ENCODE peak calls at places on chromosomes 7 and 10, in eight cellular contexts. One of them, this sample, is unnamed.

GRCh38 chr7:80410081-80410480 is 101.8 kb downstream of the GNAT3 start:
- DNase-seq in tibial nerve: no peak
- DNase-seq in fibroblast of lung: no peak
- DNase-seq in right lobe of liver: no peak
- DNase-seq in HCT116: no peak
- DNase-seq in colonic mucosa: no peak
- DNase-seq in adrenal gland: no peak
- DNase-seq in IMR-90: peak; percentile 71
- DNase-seq in this sample: no peak

GRCh38 chr7:37310322-37311080 is 138.2 kb downstream of the ELMO1 start:
- DNase-seq in right lobe of liver: no peak
- DNase-seq in HCT116: no peak
- DNase-seq in IMR-90: no peak
- DNase-seq in adrenal gland: no peak
- DNase-seq in tibial nerve: no peak
- DNase-seq in colonic mucosa: no peak
- DNase-seq in fibroblast of lung: no peak
- DNase-seq in this sample: no peak

GRCh38 chr7:29247232-29247961 is 52.8 kb downstream of the CHN2 start:
- DNase-seq in fibroblast of lung: no peak
- DNase-seq in tibial nerve: no peak
- DNase-seq in right lobe of liver: no peak
- DNase-seq in IMR-90: no peak
- DNase-seq in HCT116: no peak
- DNase-seq in colonic mucosa: no peak
- DNase-seq in adrenal gland: peak; percentile 60
- DNase-seq in this sample: no peak

GRCh38 chr10:60282771-60283353 is 106.8 kb downstream of the ANK3 start:
- DNase-seq in colonic mucosa: no peak
- DNase-seq in adrenal gland: peak; percentile 21
- DNase-seq in right lobe of liver: no peak
- DNase-seq in HCT116: no peak
- DNase-seq in tibial nerve: no peak
- DNase-seq in fibroblast of lung: peak; percentile 25
- DNase-seq in IMR-90: peak; percentile 56
- DNase-seq in this sample: peak; percentile 27

GRCh38 chr10:71431216-71431944 is 34.7 kb downstream of the CDH23 start:
- DNase-seq in right lobe of liver: no peak
- DNase-seq in IMR-90: no peak
- DNase-seq in fibroblast of lung: no peak
- DNase-seq in tibial nerve: no peak
- DNase-seq in HCT116: no peak
- DNase-seq in adrenal gland: no peak
- DNase-seq in colonic mucosa: no peak
- DNase-seq in this sample: no peak

GRCh38 chr7:25286756-25287155 is 58.5 kb upstream of the NPVF start:
- DNase-seq in fibroblast of lung: no peak
- DNase-seq in HCT116: no peak
- DNase-seq in right lobe of liver: no peak
- DNase-seq in colonic mucosa: no peak
- DNase-seq in adrenal gland: no peak
- DNase-seq in tibial nerve: no peak
- DNase-seq in IMR-90: no peak
- DNase-seq in this sample: no peak

GRCh38 chr10:99080275-99080816 is 155.3 kb downstream of the HPSE2 start:
- DNase-seq in colonic mucosa: no peak
- DNase-seq in adrenal gland: no peak
- DNase-seq in tibial nerve: no peak
- DNase-seq in fibroblast of lung: no peak
- DNase-seq in right lobe of liver: no peak
- DNase-seq in IMR-90: no peak
- DNase-seq in HCT116: no peak
- DNase-seq in this sample: no peak

GRCh38 chr10:112919721-112920120 is 30.3 kb upstream of the TCF7L2 start:
- DNase-seq in HCT116: peak; percentile 63
- DNase-seq in adrenal gland: no peak
- DNase-seq in IMR-90: peak; percentile 87
- DNase-seq in colonic mucosa: no peak
- DNase-seq in right lobe of liver: no peak
- DNase-seq in tibial nerve: no peak
- DNase-seq in fibroblast of lung: peak; percentile 48
- DNase-seq in this sample: no peak

GRCh38 chr7:123635551-123636359 is 19.9 kb upstream of the LMOD2 start:
- DNase-seq in fibroblast of lung: peak; percentile 76
- DNase-seq in tibial nerve: no peak
- DNase-seq in HCT116: no peak
- DNase-seq in adrenal gland: no peak
- DNase-seq in IMR-90: peak; percentile 61
- DNase-seq in colonic mucosa: no peak
- DNase-seq in right lobe of liver: no peak
- DNase-seq in this sample: peak; percentile 56

GRCh38 chr10:101286248-101287046 is 57.2 kb upstream of the LBX1 start:
- DNase-seq in IMR-90: no peak
- DNase-seq in right lobe of liver: no peak
- DNase-seq in adrenal gland: no peak
- DNase-seq in HCT116: no peak
- DNase-seq in tibial nerve: no peak
- DNase-seq in fibroblast of lung: no peak
- DNase-seq in colonic mucosa: no peak
- DNase-seq in this sample: no peak

GRCh38 chr10:101284171-101285092 is 55.2 kb upstream of the LBX1 start:
- DNase-seq in adrenal gland: no peak
- DNase-seq in fibroblast of lung: no peak
- DNase-seq in colonic mucosa: no peak
- DNase-seq in IMR-90: no peak
- DNase-seq in HCT116: no peak
- DNase-seq in right lobe of liver: no peak
- DNase-seq in tibial nerve: no peak
- DNase-seq in this sample: no peak

GRCh38 chr10:101287183-101287830 is 58.0 kb upstream of the LBX1 start:
- DNase-seq in HCT116: no peak
- DNase-seq in IMR-90: no peak
- DNase-seq in adrenal gland: no peak
- DNase-seq in colonic mucosa: no peak
- DNase-seq in tibial nerve: no peak
- DNase-seq in right lobe of liver: no peak
- DNase-seq in fibroblast of lung: no peak
- DNase-seq in this sample: no peak

GRCh38 chr10:101285093-101285463 is 55.8 kb upstream of the LBX1 start:
- DNase-seq in right lobe of liver: no peak
- DNase-seq in colonic mucosa: no peak
- DNase-seq in HCT116: no peak
- DNase-seq in IMR-90: no peak
- DNase-seq in fibroblast of lung: no peak
- DNase-seq in tibial nerve: no peak
- DNase-seq in adrenal gland: no peak
- DNase-seq in this sample: no peak

DNA sequence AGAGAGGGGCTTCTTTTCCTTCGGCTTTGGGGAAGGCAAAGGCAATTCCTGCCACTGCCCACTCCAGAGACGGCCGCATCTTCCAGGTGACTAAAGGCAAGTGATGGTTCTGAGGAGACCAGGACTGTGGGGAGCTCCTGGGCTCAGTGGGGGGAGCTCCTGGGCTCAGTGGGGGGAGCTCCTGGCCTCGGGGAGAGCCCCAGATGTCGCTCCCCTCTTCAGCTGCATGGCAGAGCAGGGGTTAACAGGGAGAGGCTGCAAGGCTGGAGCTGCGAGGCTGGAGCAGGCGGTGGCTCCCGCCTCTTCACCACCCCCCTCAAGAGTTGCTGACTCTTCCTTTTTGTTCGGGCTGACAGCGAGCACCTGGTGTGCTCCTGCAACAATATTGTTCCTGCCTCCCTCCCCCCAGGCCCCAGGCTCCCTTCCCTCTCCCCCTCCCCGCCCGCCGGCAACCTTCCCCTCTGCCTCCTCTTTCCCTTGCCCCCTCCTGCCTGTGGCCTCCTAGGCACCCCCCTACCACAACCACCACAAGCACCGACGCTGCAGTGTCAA is 56.3 kb upstream of the LBX1 start:
- DNase-seq in tibial nerve: no peak
- DNase-seq in IMR-90: no peak
- DNase-seq in colonic mucosa: no peak
- DNase-seq in adrenal gland: no peak
- DNase-seq in fibroblast of lung: no peak
- DNase-seq in HCT116: no peak
- DNase-seq in right lobe of liver: no peak
- DNase-seq in this sample: no peak
- H3K27me3 ChIP-seq in tibial nerve: no peaks in the 10 kb centered on the region
- H3K27me3 ChIP-seq in IMR-90: peaks cover 86% of the 10 kb centered on the region
- H3K27me3 ChIP-seq in colonic mucosa: peaks cover 53% of the 10 kb centered on the region
- H3K27me3 ChIP-seq in adrenal gland: peaks cover 37% of the 10 kb centered on the region
- H3K27me3 ChIP-seq in fibroblast of lung: peaks cover 51% of the 10 kb centered on the region
- H3K27me3 ChIP-seq in HCT116: no peaks in the 10 kb centered on the region
- H3K27me3 ChIP-seq in right lobe of liver: no peaks in the 10 kb centered on the region
- H3K27me3 ChIP-seq in this sample: peaks cover 92% of the 10 kb centered on the region

DNA sequence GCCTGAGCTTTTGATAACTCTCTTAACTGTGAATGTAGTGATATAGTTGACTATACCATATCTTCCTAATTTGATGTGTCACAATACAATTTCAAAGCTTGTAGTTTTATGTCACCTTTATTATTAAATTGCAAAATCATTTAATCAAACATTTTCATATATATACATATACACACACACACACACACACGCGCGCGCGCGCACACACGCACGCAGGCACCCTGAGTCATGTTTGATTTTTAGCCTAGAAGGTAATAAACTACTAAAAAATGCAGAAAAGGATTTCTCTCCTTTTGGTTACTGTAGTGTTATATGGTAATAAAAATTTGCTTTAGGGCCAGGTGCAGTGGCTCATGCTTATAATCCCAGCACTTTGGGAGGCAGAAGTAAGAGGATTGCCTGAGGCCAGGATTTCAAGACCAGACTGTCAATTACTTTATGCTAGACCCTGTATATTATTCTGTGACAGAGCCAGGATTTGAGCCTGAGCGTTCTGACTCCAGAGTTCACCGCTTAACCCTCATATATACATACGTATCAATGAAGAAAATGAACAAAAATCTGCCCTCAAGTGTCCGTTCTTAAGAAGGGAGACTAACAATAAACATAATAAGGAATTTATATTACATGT is 89.6 kb downstream of the PODXL start:
- DNase-seq in colonic mucosa: no peak
- DNase-seq in HCT116: no peak
- DNase-seq in adrenal gland: no peak
- DNase-seq in IMR-90: no peak
- DNase-seq in tibial nerve: no peak
- DNase-seq in right lobe of liver: no peak
- DNase-seq in fibroblast of lung: no peak
- DNase-seq in this sample: no peak
- H3K27me3 ChIP-seq in colonic mucosa: no peaks in the 10 kb centered on the region
- H3K27me3 ChIP-seq in HCT116: no peaks in the 10 kb centered on the region
- H3K27me3 ChIP-seq in adrenal gland: no peaks in the 10 kb centered on the region
- H3K27me3 ChIP-seq in IMR-90: no peaks in the 10 kb centered on the region
- H3K27me3 ChIP-seq in tibial nerve: no peaks in the 10 kb centered on the region
- H3K27me3 ChIP-seq in right lobe of liver: no peaks in the 10 kb centered on the region
- H3K27me3 ChIP-seq in fibroblast of lung: no peaks in the 10 kb centered on the region
- H3K27me3 ChIP-seq in this sample: no peaks in the 10 kb centered on the region

GRCh38 chr7:93575555-93576397 is 1.3 kb upstream of the CALCR start:
- DNase-seq in fibroblast of lung: no peak
- DNase-seq in IMR-90: no peak
- DNase-seq in adrenal gland: no peak
- DNase-seq in tibial nerve: no peak
- DNase-seq in colonic mucosa: no peak
- DNase-seq in HCT116: no peak
- DNase-seq in right lobe of liver: no peak
- DNase-seq in this sample: no peak
- H3K27me3 ChIP-seq in fibroblast of lung: peaks cover 26% of the 10 kb centered on the region
- H3K27me3 ChIP-seq in IMR-90: peaks cover 24% of the 10 kb centered on the region
- H3K27me3 ChIP-seq in adrenal gland: peaks cover 30% of the 10 kb centered on the region
- H3K27me3 ChIP-seq in tibial nerve: no peaks in the 10 kb centered on the region
- H3K27me3 ChIP-seq in colonic mucosa: peaks cover 23% of the 10 kb centered on the region
- H3K27me3 ChIP-seq in HCT116: peaks cover 6% of the 10 kb centered on the region
- H3K27me3 ChIP-seq in right lobe of liver: no peaks in the 10 kb centered on the region
- H3K27me3 ChIP-seq in this sample: peaks cover 75% of the 10 kb centered on the region

GRCh38 chr7:1703475-1704325 is 33.6 kb downstream of the ELFN1 start:
- DNase-seq in HCT116: no peak
- DNase-seq in colonic mucosa: no peak
- DNase-seq in right lobe of liver: no peak
- DNase-seq in adrenal gland: no peak
- DNase-seq in IMR-90: no peak
- DNase-seq in tibial nerve: no peak
- DNase-seq in fibroblast of lung: no peak
- DNase-seq in this sample: no peak

GRCh38 chr7:1706381-1706720 is 36.3 kb downstream of the ELFN1 start:
- DNase-seq in IMR-90: no peak
- DNase-seq in fibroblast of lung: no peak
- DNase-seq in HCT116: no peak
- DNase-seq in colonic mucosa: no peak
- DNase-seq in right lobe of liver: no peak
- DNase-seq in adrenal gland: no peak
- DNase-seq in tibial nerve: no peak
- DNase-seq in this sample: no peak

GRCh38 chr7:1705856-1706255 is 35.8 kb downstream of the ELFN1 start:
- DNase-seq in adrenal gland: no peak
- DNase-seq in right lobe of liver: no peak
- DNase-seq in tibial nerve: no peak
- DNase-seq in HCT116: no peak
- DNase-seq in IMR-90: no peak
- DNase-seq in fibroblast of lung: no peak
- DNase-seq in colonic mucosa: no peak
- DNase-seq in this sample: no peak

GRCh38 chr7:1705339-1705738 is 35.3 kb downstream of the ELFN1 start:
- DNase-seq in IMR-90: no peak
- DNase-seq in colonic mucosa: no peak
- DNase-seq in fibroblast of lung: no peak
- DNase-seq in adrenal gland: no peak
- DNase-seq in right lobe of liver: no peak
- DNase-seq in HCT116: no peak
- DNase-seq in tibial nerve: no peak
- DNase-seq in this sample: no peak

DNA sequence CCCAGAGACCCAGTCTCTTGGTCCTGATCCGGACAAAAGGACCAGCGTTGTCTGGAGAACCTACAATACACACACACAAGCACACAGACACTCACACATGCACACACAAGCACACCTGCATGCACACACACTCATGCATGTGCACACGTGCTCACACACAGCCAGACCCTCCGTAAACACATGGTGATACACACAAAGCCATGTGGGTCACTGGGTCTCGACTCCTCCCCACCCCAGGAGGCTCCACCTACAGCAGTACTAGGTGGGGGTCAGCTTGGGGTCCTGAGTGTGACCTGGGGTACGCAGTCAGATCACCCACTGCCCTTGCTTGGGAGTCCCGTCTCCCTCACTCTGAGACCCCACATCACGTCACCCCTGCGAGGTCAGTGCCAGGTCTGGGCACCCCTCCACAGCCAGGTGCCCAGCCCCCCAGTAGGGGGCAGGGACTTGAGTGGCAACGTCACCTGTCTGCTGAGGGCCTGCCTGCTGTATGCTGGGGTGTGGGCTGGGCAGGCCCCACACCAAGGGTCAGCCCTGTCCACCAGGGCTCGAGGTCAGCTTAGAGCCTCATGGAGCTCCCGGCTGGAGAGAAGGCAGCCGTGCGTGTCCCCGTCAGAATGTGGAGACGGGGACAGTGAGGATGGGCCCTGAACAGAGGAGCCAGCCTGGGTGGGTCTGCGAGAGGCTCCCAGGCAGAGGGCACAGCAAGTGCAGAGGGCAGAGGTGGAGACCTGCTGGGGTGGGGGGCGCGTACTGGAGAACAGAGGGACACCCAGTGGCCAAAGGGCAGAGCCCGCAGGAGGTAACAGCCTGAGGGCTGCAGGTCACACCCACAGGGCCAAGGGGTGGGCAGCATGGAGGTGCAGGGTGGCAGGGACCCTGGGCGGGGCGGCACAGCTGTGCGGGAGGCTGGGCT is 34.5 kb downstream of the ELFN1 start:
- DNase-seq in adrenal gland: no peak
- DNase-seq in right lobe of liver: no peak
- DNase-seq in IMR-90: no peak
- DNase-seq in colonic mucosa: no peak
- DNase-seq in tibial nerve: no peak
- DNase-seq in HCT116: no peak
- DNase-seq in fibroblast of lung: no peak
- DNase-seq in this sample: no peak
- H3K27me3 ChIP-seq in adrenal gland: peaks cover 5% of the 10 kb centered on the region
- H3K27me3 ChIP-seq in right lobe of liver: no peaks in the 10 kb centered on the region
- H3K27me3 ChIP-seq in IMR-90: peaks cover 2% of the 10 kb centered on the region
- H3K27me3 ChIP-seq in colonic mucosa: no peaks in the 10 kb centered on the region
- H3K27me3 ChIP-seq in tibial nerve: no peaks in the 10 kb centered on the region
- H3K27me3 ChIP-seq in HCT116: no peaks in the 10 kb centered on the region
- H3K27me3 ChIP-seq in fibroblast of lung: no peaks in the 10 kb centered on the region
- H3K27me3 ChIP-seq in this sample: no peaks in the 10 kb centered on the region

This sample was measured in hepatocyte.